ENCODE peak calls at places on chromosomes 4 and X, in four cellular contexts. H, G, N and W are unnamed samples.

GRCh38 chrX:81957900-81958545 is 756.1 kb downstream of the SH3BGRL start:
- DNase-seq in N (no peak), H (no peak), G (peak), W (no peak)

GRCh38 chrX:106170318-106170717 is 2.2 kb downstream of the PWWP3B start:
- DNase-seq in N (no peak), G (no peak), H (peak), W (no peak)

GRCh38 chr4:145815626-145816025 is 123.0 kb downstream of the ZNF827 start:
- DNase-seq in H (no peak), G (no peak), N (no peak), W (no peak)

GRCh38 chrX:110159865-110160264 is 157.0 kb downstream of the TMEM164 start:
- DNase-seq in N (no peak), H (no peak), G (no peak), W (no peak)

GRCh38 chr4:78312989-78313753 is 238.4 kb upstream of the ANXA3 start:
- DNase-seq in N (no peak), G (no peak), H (peak), W (no peak)

GRCh38 chr4:1299301-1299860 is 9.7 kb downstream of the MAEA start:
- DNase-seq in H (no peak), N (no peak), G (no peak), W (no peak)

GRCh38 chrX:136626237-136626636 is 21.7 kb upstream of the CD40LG start:
- DNase-seq in G (no peak), H (no peak), N (no peak), W (no peak)

GRCh38 chr4:6673660-6674499 is 19.8 kb upstream of the S100P start:
- DNase-seq in N (peak), H (peak), G (peak), W (peak)

GRCh38 chr4:105061136-105061696 is 85.5 kb upstream of the TET2 start:
- DNase-seq in H (peak), G (no peak), N (no peak), W (peak)

GRCh38 chr4:1513936-1514483 is 107.8 kb upstream of the NKX1-1 start:
- DNase-seq in N (no peak), H (no peak), G (no peak), W (no peak)

GRCh38 chr4:139878050-139878449 is 212.4 kb downstream of the MGST2 start:
- DNase-seq in N (no peak), G (no peak), H (no peak), W (no peak)

GRCh38 chr4:8840816-8841455 is 30.7 kb downstream of the HMX1 start:
- DNase-seq in G (no peak), N (no peak), H (no peak), W (no peak)

GRCh38 chr4:117137143-117137542 is 51.8 kb upstream of the TRAM1L1 start:
- DNase-seq in G (no peak), N (no peak), H (peak), W (peak)

GRCh38 chr4:82044141-82044993 is 329.4 kb downstream of the HNRNPD start:
- DNase-seq in N (peak), H (peak), G (no peak), W (peak)

GRCh38 chr4:154618708-154619315 is 6.4 kb upstream of the FGG start:
- DNase-seq in G (peak), H (peak), N (peak), W (peak)

GRCh38 chr4:156765277-156765676 is 206.3 kb downstream of the PDGFC start:
- DNase-seq in H (peak), G (no peak), N (no peak), W (no peak)

GRCh38 chr4:161428180-161428965 is 735.4 kb downstream of the FSTL5 start:
- DNase-seq in G (no peak), N (no peak), H (no peak), W (no peak)

GRCh38 chr4:42397256-42397634 is at the start of gene SHISA3:
- DNase-seq in G (no peak), N (no peak), H (peak), W (peak)

GRCh38 chr4:30763337-30763736 is 43.2 kb downstream of the PCDH7 start:
- DNase-seq in N (no peak), H (no peak), G (no peak), W (no peak)

GRCh38 chrX:68372665-68373064 is 60.6 kb downstream of the OPHN1 start:
- DNase-seq in N (no peak), G (no peak), H (no peak), W (no peak)

GRCh38 chr4:1208266-1208961 is 36.0 kb upstream of the SPON2 start:
- DNase-seq in G (no peak), H (peak), N (no peak), W (no peak)

GRCh38 chrX:133412665-133413064 is 2.6 kb downstream of the GPC4 start:
- DNase-seq in G (no peak), H (no peak), N (no peak), W (no peak)

GRCh38 chr4:94000559-94000958 is 172.0 kb downstream of the ATOH1 start:
- DNase-seq in H (no peak), G (no peak), N (no peak), W (no peak)

GRCh38 chr4:94798808-94799207 is 41.1 kb downstream of the BMPR1B start:
- DNase-seq in G (no peak), N (no peak), H (peak), W (no peak)

GRCh38 chr4:99352602-99353580 is at the start of gene ADH1C:
- DNase-seq in G (no peak), N (no peak), H (peak), W (no peak)

GRCh38 chr4:48913346-48913745 is 6.8 kb upstream of the OCIAD2 start:
- DNase-seq in N (no peak), H (peak), G (no peak), W (peak)

GRCh38 chr4:99586322-99586721 is 11.7 kb downstream of the MTTP start:
- DNase-seq in N (no peak), H (no peak), G (no peak), W (no peak)

GRCh38 chr4:150037251-150037856 is 40.9 kb upstream of the DCLK2 start:
- DNase-seq in G (no peak), N (no peak), H (no peak), W (no peak)

GRCh38 chrX:64885850-64886249 is 90.4 kb downstream of the ZC4H2 start:
- DNase-seq in G (no peak), H (no peak), N (no peak), W (no peak)

GRCh38 chrX:22396408-22396807 is 123.7 kb downstream of the CBLL2 start:
- DNase-seq in G (no peak), H (no peak), N (no peak), W (peak)

GRCh38 chr4:92100980-92101379 is 202.8 kb upstream of the GRID2 start:
- DNase-seq in H (no peak), G (no peak), N (no peak), W (no peak)

GRCh38 chr4:90582087-90582486 is 454.9 kb downstream of the CCSER1 start:
- DNase-seq in H (no peak), N (no peak), G (no peak), W (no peak)

GRCh38 chr4:156515295-156515694 is 456.3 kb downstream of the PDGFC start:
- DNase-seq in H (no peak), G (no peak), N (no peak), W (no peak)